ENCODE peak calls at places on chromosomes 12 and 14, in seven cellular contexts. X is anterior cingulate cortex, K is right cardiac atrium, B is activated T-cell treated with anti-CD3 and anti-CD28 coated beads for 48 hours, D is HEK293T, N is MCF 10A, H is astrocyte of the cerebellum. T is an unnamed sample.
A peak's percentile ranks its signal among the peaks of the same experiment; 100 is the strongest.

GRCh38 chr14:72089625-72090024 is 157.4 kb downstream of the RGS6 start:
- DNase-seq in X (no peak), K (no peak), B (no peak), D (no peak), N (no peak), H (no peak), T (no peak)

GRCh38 chr14:101557811-101558738 is 3.2 kb upstream of the DIO3 start:
- DNase-seq in X (no peak), K (peak; percentile 67), B (no peak), D (no peak), N (peak; percentile 37), H (no peak), T (no peak)

GRCh38 chr12:96302706-96303310 is 97.4 kb downstream of the CDK17 start:
- DNase-seq in X (no peak), K (no peak), B (no peak), D (no peak), N (no peak), H (no peak), T (no peak)

GRCh38 chr14:73221945-73222344 is 15.4 kb upstream of the PAPLN start:
- DNase-seq in X (no peak), K (no peak), B (no peak), D (no peak), N (no peak), H (no peak), T (peak; percentile 80)

GRCh38 chr14:68081489-68081888 is 261.9 kb downstream of the RAD51B start:
- DNase-seq in X (no peak), K (no peak), B (no peak), D (no peak), N (no peak), H (no peak), T (no peak)

GRCh38 chr12:128820723-128821432 is 2.9 kb downstream of the SLC15A4 start:
- DNase-seq in X (peak; percentile 23), K (peak; percentile 64), B (no peak), D (no peak), N (no peak), H (no peak), T (no peak)

GRCh38 chr14:105247715-105248367 is 492 bp upstream of the BTBD6 start:
- DNase-seq in X (no peak), K (peak; percentile 63), B (no peak), D (no peak), N (no peak), H (no peak), T (no peak)

GRCh38 chr14:92716131-92716530 is 32.3 kb downstream of the LGMN start:
- DNase-seq in X (no peak), K (no peak), B (no peak), D (no peak), N (no peak), H (no peak), T (no peak)

GRCh38 chr12:76346798-76347420 is 1.3 kb downstream of the BBS10 start:
- DNase-seq in X (no peak), K (no peak), B (no peak), D (peak; percentile 11), N (peak; percentile 68), H (peak; percentile 47), T (peak; percentile 72)

GRCh38 chr12:93904124-93904523 is 226.9 kb downstream of the CRADD start:
- DNase-seq in X (no peak), K (no peak), B (no peak), D (no peak), N (no peak), H (no peak), T (no peak)

GRCh38 chr12:112515868-112516267 is 97.1 kb downstream of the PTPN11 start:
- DNase-seq in X (no peak), K (no peak), B (no peak), D (no peak), N (no peak), H (no peak), T (no peak)

GRCh38 chr12:24767016-24767415 is 181.9 kb downstream of the BCAT1 start:
- DNase-seq in X (no peak), K (no peak), B (no peak), D (no peak), N (no peak), H (no peak), T (no peak)

GRCh38 chr14:69606258-69606657 is 5.1 kb upstream of the SUSD6 start:
- DNase-seq in X (no peak), K (no peak), B (no peak), D (no peak), N (no peak), H (no peak), T (no peak)

GRCh38 chr14:100888789-100889315 is 14.7 kb downstream of the RTL1 start:
- DNase-seq in X (no peak), K (no peak), B (no peak), D (no peak), N (no peak), H (no peak), T (no peak)

GRCh38 chr12:25965682-25966081 is 7.2 kb downstream of the RASSF8 start:
- DNase-seq in X (no peak), K (no peak), B (no peak), D (no peak), N (no peak), H (no peak), T (no peak)

GRCh38 chr14:29240046-29240445 is 473.5 kb downstream of the FOXG1 start:
- DNase-seq in X (no peak), K (no peak), B (no peak), D (no peak), N (peak; percentile 8), H (peak; percentile 70), T (peak; percentile 84)

GRCh38 chr12:50167026-50167742 is at the start of gene CERS5:
- DNase-seq in X (peak; percentile 98), K (peak; percentile 100), B (peak; percentile 99), D (peak; percentile 96), N (peak; percentile 99), H (peak; percentile 96), T (peak; percentile 99)

GRCh38 chr12:11862794-11863193 is 207.9 kb upstream of the BCL2L14 start:
- DNase-seq in X (no peak), K (no peak), B (no peak), D (no peak), N (no peak), H (peak; percentile 55), T (peak; percentile 69)

GRCh38 chr12:74412607-74413230 is 124.9 kb upstream of the ATXN7L3B start:
- DNase-seq in X (no peak), K (no peak), B (no peak), D (peak; percentile 6), N (peak; percentile 52), H (peak; percentile 1), T (peak; percentile 18)

GRCh38 chr12:51086933-51087332 is 3.5 kb upstream of the CSRNP2 start:
- DNase-seq in X (no peak), K (no peak), B (no peak), D (no peak), N (no peak), H (no peak), T (no peak)

GRCh38 chr14:61929651-61930050 is 167.4 kb downstream of the SNAPC1 start:
- DNase-seq in X (no peak), K (no peak), B (no peak), D (no peak), N (peak; percentile 30), H (no peak), T (no peak)

GRCh38 chr12:45543887-45544286 is 185.6 kb upstream of the ARID2 start:
- DNase-seq in X (peak; percentile 1), K (no peak), B (peak; percentile 13), D (peak; percentile 75), N (peak; percentile 81), H (peak; percentile 78), T (peak; percentile 79)

GRCh38 chr12:68796399-68796798 is 11.6 kb upstream of the MDM2 start:
- DNase-seq in X (no peak), K (no peak), B (no peak), D (no peak), N (no peak), H (no peak), T (no peak)

GRCh38 chr12:12776261-12776660 is 9.2 kb upstream of the APOLD1 start:
- DNase-seq in X (no peak), K (no peak), B (no peak), D (no peak), N (peak; percentile 72), H (no peak), T (peak; percentile 95)

T was measured in endothelial cell of umbilical vein.